ENCODE peak calls at places on chromosomes 7 and 10, in nine cellular contexts. One of them, this sample, is unnamed.

GRCh38 chr7:30692882-30693281 is 10.6 kb upstream of the CRHR2 start:
- DNase-seq in left cardiac atrium: no peak
- DNase-seq in mucosa of gallbladder: no peak
- DNase-seq in RPMI8226: no peak
- DNase-seq in brain microvascular endothelial cell: no peak
- DNase-seq in activated CD4-positive, CD25-positive, alpha-beta regulatory T cell treated with anti-CD3 and anti-CD28 coated beads, Interleukin-2, amount 50 U/mL, for 72 hours: no peak
- DNase-seq in neural crest cell: no peak
- DNase-seq in astrocyte of the hippocampus: no peak
- DNase-seq in NCI-H2081: no peak
- DNase-seq in this sample: no peak

GRCh38 chr10:111705026-111705425 is 478.5 kb downstream of the GPAM start:
- DNase-seq in activated CD4-positive, CD25-positive, alpha-beta regulatory T cell treated with anti-CD3 and anti-CD28 coated beads, Interleukin-2, amount 50 U/mL, for 72 hours: no peak
- DNase-seq in astrocyte of the hippocampus: peak; percentile 13
- DNase-seq in mucosa of gallbladder: no peak
- DNase-seq in brain microvascular endothelial cell: no peak
- DNase-seq in NCI-H2081: no peak
- DNase-seq in neural crest cell: no peak
- DNase-seq in left cardiac atrium: no peak
- DNase-seq in RPMI8226: no peak
- DNase-seq in this sample: no peak

GRCh38 chr10:52818019-52818418 is 45.4 kb upstream of the MBL2 start:
- DNase-seq in NCI-H2081: peak; percentile 10
- DNase-seq in RPMI8226: peak; percentile 54
- DNase-seq in astrocyte of the hippocampus: peak; percentile 49
- DNase-seq in activated CD4-positive, CD25-positive, alpha-beta regulatory T cell treated with anti-CD3 and anti-CD28 coated beads, Interleukin-2, amount 50 U/mL, for 72 hours: no peak
- DNase-seq in mucosa of gallbladder: no peak
- DNase-seq in left cardiac atrium: no peak
- DNase-seq in brain microvascular endothelial cell: peak; percentile 53
- DNase-seq in neural crest cell: no peak
- DNase-seq in this sample: peak; percentile 89

GRCh38 chr7:40219917-40220316 is 85.1 kb downstream of the SUGCT start:
- DNase-seq in NCI-H2081: no peak
- DNase-seq in astrocyte of the hippocampus: peak; percentile 69
- DNase-seq in brain microvascular endothelial cell: peak; percentile 57
- DNase-seq in activated CD4-positive, CD25-positive, alpha-beta regulatory T cell treated with anti-CD3 and anti-CD28 coated beads, Interleukin-2, amount 50 U/mL, for 72 hours: no peak
- DNase-seq in mucosa of gallbladder: no peak
- DNase-seq in neural crest cell: no peak
- DNase-seq in RPMI8226: no peak
- DNase-seq in left cardiac atrium: no peak
- DNase-seq in this sample: peak; percentile 51

GRCh38 chr7:106175507-106175906 is 63.4 kb upstream of the SYPL1 start:
- DNase-seq in neural crest cell: no peak
- DNase-seq in astrocyte of the hippocampus: no peak
- DNase-seq in mucosa of gallbladder: no peak
- DNase-seq in RPMI8226: no peak
- DNase-seq in left cardiac atrium: no peak
- DNase-seq in activated CD4-positive, CD25-positive, alpha-beta regulatory T cell treated with anti-CD3 and anti-CD28 coated beads, Interleukin-2, amount 50 U/mL, for 72 hours: no peak
- DNase-seq in brain microvascular endothelial cell: no peak
- DNase-seq in NCI-H2081: no peak
- DNase-seq in this sample: no peak

GRCh38 chr10:113849946-113850345 is 3.9 kb downstream of the DCLRE1A start:
- DNase-seq in mucosa of gallbladder: no peak
- DNase-seq in astrocyte of the hippocampus: no peak
- DNase-seq in NCI-H2081: no peak
- DNase-seq in brain microvascular endothelial cell: no peak
- DNase-seq in RPMI8226: no peak
- DNase-seq in left cardiac atrium: no peak
- DNase-seq in neural crest cell: no peak
- DNase-seq in activated CD4-positive, CD25-positive, alpha-beta regulatory T cell treated with anti-CD3 and anti-CD28 coated beads, Interleukin-2, amount 50 U/mL, for 72 hours: no peak
- DNase-seq in this sample: no peak

GRCh38 chr7:8290645-8291308 is 28.8 kb upstream of the ICA1 start:
- DNase-seq in brain microvascular endothelial cell: no peak
- DNase-seq in RPMI8226: no peak
- DNase-seq in left cardiac atrium: no peak
- DNase-seq in neural crest cell: no peak
- DNase-seq in astrocyte of the hippocampus: no peak
- DNase-seq in activated CD4-positive, CD25-positive, alpha-beta regulatory T cell treated with anti-CD3 and anti-CD28 coated beads, Interleukin-2, amount 50 U/mL, for 72 hours: no peak
- DNase-seq in NCI-H2081: peak; percentile 98
- DNase-seq in mucosa of gallbladder: peak; percentile 24
- DNase-seq in this sample: peak; percentile 26

GRCh38 chr7:48518092-48518491 is 346.8 kb downstream of the ABCA13 start:
- DNase-seq in neural crest cell: no peak
- DNase-seq in brain microvascular endothelial cell: no peak
- DNase-seq in astrocyte of the hippocampus: no peak
- DNase-seq in activated CD4-positive, CD25-positive, alpha-beta regulatory T cell treated with anti-CD3 and anti-CD28 coated beads, Interleukin-2, amount 50 U/mL, for 72 hours: no peak
- DNase-seq in NCI-H2081: no peak
- DNase-seq in RPMI8226: no peak
- DNase-seq in left cardiac atrium: no peak
- DNase-seq in mucosa of gallbladder: no peak
- DNase-seq in this sample: no peak

GRCh38 chr7:42272793-42273665 is 36.0 kb upstream of the GLI3 start:
- DNase-seq in brain microvascular endothelial cell: peak; percentile 79
- DNase-seq in neural crest cell: no peak
- DNase-seq in mucosa of gallbladder: no peak
- DNase-seq in NCI-H2081: no peak
- DNase-seq in activated CD4-positive, CD25-positive, alpha-beta regulatory T cell treated with anti-CD3 and anti-CD28 coated beads, Interleukin-2, amount 50 U/mL, for 72 hours: no peak
- DNase-seq in astrocyte of the hippocampus: peak; percentile 37
- DNase-seq in RPMI8226: no peak
- DNase-seq in left cardiac atrium: no peak
- DNase-seq in this sample: peak; percentile 36

GRCh38 chr10:60171436-60172013 is 218.2 kb downstream of the ANK3 start:
- DNase-seq in left cardiac atrium: no peak
- DNase-seq in neural crest cell: no peak
- DNase-seq in RPMI8226: no peak
- DNase-seq in astrocyte of the hippocampus: no peak
- DNase-seq in activated CD4-positive, CD25-positive, alpha-beta regulatory T cell treated with anti-CD3 and anti-CD28 coated beads, Interleukin-2, amount 50 U/mL, for 72 hours: no peak
- DNase-seq in mucosa of gallbladder: no peak
- DNase-seq in brain microvascular endothelial cell: no peak
- DNase-seq in NCI-H2081: no peak
- DNase-seq in this sample: no peak

GRCh38 chr7:33075818-33076483 is 13.4 kb upstream of the NT5C3A start:
- DNase-seq in neural crest cell: no peak
- DNase-seq in brain microvascular endothelial cell: no peak
- DNase-seq in left cardiac atrium: no peak
- DNase-seq in astrocyte of the hippocampus: no peak
- DNase-seq in RPMI8226: no peak
- DNase-seq in activated CD4-positive, CD25-positive, alpha-beta regulatory T cell treated with anti-CD3 and anti-CD28 coated beads, Interleukin-2, amount 50 U/mL, for 72 hours: no peak
- DNase-seq in NCI-H2081: no peak
- DNase-seq in mucosa of gallbladder: no peak
- DNase-seq in this sample: no peak

GRCh38 chr10:11824825-11825224 is 1.7 kb downstream of the PROSER2 start:
- DNase-seq in neural crest cell: no peak
- DNase-seq in NCI-H2081: no peak
- DNase-seq in mucosa of gallbladder: peak; percentile 31
- DNase-seq in brain microvascular endothelial cell: no peak
- DNase-seq in astrocyte of the hippocampus: no peak
- DNase-seq in left cardiac atrium: no peak
- DNase-seq in RPMI8226: no peak
- DNase-seq in activated CD4-positive, CD25-positive, alpha-beta regulatory T cell treated with anti-CD3 and anti-CD28 coated beads, Interleukin-2, amount 50 U/mL, for 72 hours: no peak
- DNase-seq in this sample: no peak

GRCh38 chr10:43199088-43199683 is 60.9 kb downstream of the CSGALNACT2 start:
- DNase-seq in mucosa of gallbladder: peak; percentile 7
- DNase-seq in RPMI8226: no peak
- DNase-seq in NCI-H2081: no peak
- DNase-seq in brain microvascular endothelial cell: no peak
- DNase-seq in left cardiac atrium: no peak
- DNase-seq in astrocyte of the hippocampus: no peak
- DNase-seq in neural crest cell: no peak
- DNase-seq in activated CD4-positive, CD25-positive, alpha-beta regulatory T cell treated with anti-CD3 and anti-CD28 coated beads, Interleukin-2, amount 50 U/mL, for 72 hours: no peak
- DNase-seq in this sample: no peak

GRCh38 chr10:112766636-112767035 is 183.4 kb upstream of the TCF7L2 start:
- DNase-seq in activated CD4-positive, CD25-positive, alpha-beta regulatory T cell treated with anti-CD3 and anti-CD28 coated beads, Interleukin-2, amount 50 U/mL, for 72 hours: no peak
- DNase-seq in RPMI8226: no peak
- DNase-seq in astrocyte of the hippocampus: no peak
- DNase-seq in brain microvascular endothelial cell: no peak
- DNase-seq in NCI-H2081: no peak
- DNase-seq in neural crest cell: no peak
- DNase-seq in left cardiac atrium: no peak
- DNase-seq in mucosa of gallbladder: no peak
- DNase-seq in this sample: no peak

GRCh38 chr7:66187894-66188293 is 17.2 kb upstream of the TPST1 start:
- DNase-seq in brain microvascular endothelial cell: no peak
- DNase-seq in astrocyte of the hippocampus: no peak
- DNase-seq in RPMI8226: no peak
- DNase-seq in NCI-H2081: no peak
- DNase-seq in mucosa of gallbladder: peak; percentile 16
- DNase-seq in neural crest cell: no peak
- DNase-seq in activated CD4-positive, CD25-positive, alpha-beta regulatory T cell treated with anti-CD3 and anti-CD28 coated beads, Interleukin-2, amount 50 U/mL, for 72 hours: no peak
- DNase-seq in left cardiac atrium: peak; percentile 47
- DNase-seq in this sample: peak; percentile 81

GRCh38 chr7:154287370-154287769 is 235.2 kb downstream of the DPP6 start:
- DNase-seq in brain microvascular endothelial cell: no peak
- DNase-seq in astrocyte of the hippocampus: no peak
- DNase-seq in NCI-H2081: no peak
- DNase-seq in activated CD4-positive, CD25-positive, alpha-beta regulatory T cell treated with anti-CD3 and anti-CD28 coated beads, Interleukin-2, amount 50 U/mL, for 72 hours: no peak
- DNase-seq in left cardiac atrium: no peak
- DNase-seq in mucosa of gallbladder: no peak
- DNase-seq in neural crest cell: no peak
- DNase-seq in RPMI8226: peak; percentile 49
- DNase-seq in this sample: no peak

GRCh38 chr7:106284516-106285050 is at the start of gene NAMPT:
- DNase-seq in brain microvascular endothelial cell: no peak
- DNase-seq in activated CD4-positive, CD25-positive, alpha-beta regulatory T cell treated with anti-CD3 and anti-CD28 coated beads, Interleukin-2, amount 50 U/mL, for 72 hours: peak; percentile 64
- DNase-seq in NCI-H2081: peak; percentile 67
- DNase-seq in mucosa of gallbladder: peak; percentile 25
- DNase-seq in astrocyte of the hippocampus: peak; percentile 74
- DNase-seq in neural crest cell: peak; percentile 39
- DNase-seq in RPMI8226: peak; percentile 62
- DNase-seq in left cardiac atrium: peak; percentile 72
- DNase-seq in this sample: no peak

GRCh38 chr7:129875160-129875559 is 77.6 kb downstream of the UBE2H start:
- DNase-seq in NCI-H2081: no peak
- DNase-seq in brain microvascular endothelial cell: no peak
- DNase-seq in mucosa of gallbladder: no peak
- DNase-seq in RPMI8226: no peak
- DNase-seq in activated CD4-positive, CD25-positive, alpha-beta regulatory T cell treated with anti-CD3 and anti-CD28 coated beads, Interleukin-2, amount 50 U/mL, for 72 hours: no peak
- DNase-seq in astrocyte of the hippocampus: no peak
- DNase-seq in neural crest cell: no peak
- DNase-seq in left cardiac atrium: no peak
- DNase-seq in this sample: no peak

GRCh38 chr10:17453377-17454091 is 861 bp downstream of the ST8SIA6 start:
- DNase-seq in NCI-H2081: peak; percentile 45
- DNase-seq in mucosa of gallbladder: no peak
- DNase-seq in activated CD4-positive, CD25-positive, alpha-beta regulatory T cell treated with anti-CD3 and anti-CD28 coated beads, Interleukin-2, amount 50 U/mL, for 72 hours: peak; percentile 56
- DNase-seq in left cardiac atrium: peak; percentile 67
- DNase-seq in RPMI8226: no peak
- DNase-seq in brain microvascular endothelial cell: no peak
- DNase-seq in astrocyte of the hippocampus: peak; percentile 62
- DNase-seq in neural crest cell: peak; percentile 16
- DNase-seq in this sample: no peak

GRCh38 chr7:353746-354325 is 63.9 kb downstream of the FOXL3 start:
- DNase-seq in activated CD4-positive, CD25-positive, alpha-beta regulatory T cell treated with anti-CD3 and anti-CD28 coated beads, Interleukin-2, amount 50 U/mL, for 72 hours: no peak
- DNase-seq in RPMI8226: no peak
- DNase-seq in astrocyte of the hippocampus: peak; percentile 84
- DNase-seq in mucosa of gallbladder: no peak
- DNase-seq in NCI-H2081: no peak
- DNase-seq in left cardiac atrium: no peak
- DNase-seq in neural crest cell: no peak
- DNase-seq in brain microvascular endothelial cell: no peak
- DNase-seq in this sample: no peak

GRCh38 chr7:91713669-91714068 is 166.8 kb downstream of the MTERF1 start:
- DNase-seq in RPMI8226: no peak
- DNase-seq in neural crest cell: no peak
- DNase-seq in mucosa of gallbladder: no peak
- DNase-seq in activated CD4-positive, CD25-positive, alpha-beta regulatory T cell treated with anti-CD3 and anti-CD28 coated beads, Interleukin-2, amount 50 U/mL, for 72 hours: no peak
- DNase-seq in brain microvascular endothelial cell: no peak
- DNase-seq in left cardiac atrium: no peak
- DNase-seq in astrocyte of the hippocampus: no peak
- DNase-seq in NCI-H2081: no peak
- DNase-seq in this sample: peak; percentile 3

GRCh38 chr10:129531195-129531968 is 64.3 kb downstream of the MGMT start:
- DNase-seq in left cardiac atrium: no peak
- DNase-seq in astrocyte of the hippocampus: peak; percentile 83
- DNase-seq in NCI-H2081: no peak
- DNase-seq in RPMI8226: no peak
- DNase-seq in activated CD4-positive, CD25-positive, alpha-beta regulatory T cell treated with anti-CD3 and anti-CD28 coated beads, Interleukin-2, amount 50 U/mL, for 72 hours: no peak
- DNase-seq in brain microvascular endothelial cell: peak; percentile 27
- DNase-seq in mucosa of gallbladder: no peak
- DNase-seq in neural crest cell: no peak
- DNase-seq in this sample: peak; percentile 97

GRCh38 chr10:77687018-77687417 is 49.4 kb upstream of the KCNMA1 start:
- DNase-seq in activated CD4-positive, CD25-positive, alpha-beta regulatory T cell treated with anti-CD3 and anti-CD28 coated beads, Interleukin-2, amount 50 U/mL, for 72 hours: no peak
- DNase-seq in NCI-H2081: no peak
- DNase-seq in neural crest cell: no peak
- DNase-seq in mucosa of gallbladder: no peak
- DNase-seq in left cardiac atrium: no peak
- DNase-seq in RPMI8226: no peak
- DNase-seq in brain microvascular endothelial cell: no peak
- DNase-seq in astrocyte of the hippocampus: no peak
- DNase-seq in this sample: no peak

GRCh38 chr7:72335561-72336381 is 76.4 kb downstream of the CALN1 start:
- DNase-seq in RPMI8226: no peak
- DNase-seq in left cardiac atrium: no peak
- DNase-seq in brain microvascular endothelial cell: no peak
- DNase-seq in neural crest cell: no peak
- DNase-seq in mucosa of gallbladder: no peak
- DNase-seq in activated CD4-positive, CD25-positive, alpha-beta regulatory T cell treated with anti-CD3 and anti-CD28 coated beads, Interleukin-2, amount 50 U/mL, for 72 hours: no peak
- DNase-seq in NCI-H2081: no peak
- DNase-seq in astrocyte of the hippocampus: peak; percentile 3
- DNase-seq in this sample: no peak

GRCh38 chr10:110547139-110547761 is 20.2 kb upstream of the SMC3 start:
- DNase-seq in mucosa of gallbladder: no peak
- DNase-seq in brain microvascular endothelial cell: no peak
- DNase-seq in neural crest cell: no peak
- DNase-seq in activated CD4-positive, CD25-positive, alpha-beta regulatory T cell treated with anti-CD3 and anti-CD28 coated beads, Interleukin-2, amount 50 U/mL, for 72 hours: no peak
- DNase-seq in RPMI8226: peak; percentile 59
- DNase-seq in left cardiac atrium: no peak
- DNase-seq in astrocyte of the hippocampus: peak; percentile 69
- DNase-seq in NCI-H2081: peak; percentile 39
- DNase-seq in this sample: peak; percentile 69

GRCh38 chr7:94529516-94529915 is 19.9 kb downstream of the CASD1 start:
- DNase-seq in mucosa of gallbladder: no peak
- DNase-seq in left cardiac atrium: no peak
- DNase-seq in brain microvascular endothelial cell: peak; percentile 29
- DNase-seq in activated CD4-positive, CD25-positive, alpha-beta regulatory T cell treated with anti-CD3 and anti-CD28 coated beads, Interleukin-2, amount 50 U/mL, for 72 hours: no peak
- DNase-seq in astrocyte of the hippocampus: peak; percentile 81
- DNase-seq in NCI-H2081: no peak
- DNase-seq in neural crest cell: no peak
- DNase-seq in RPMI8226: no peak
- DNase-seq in this sample: peak; percentile 70

GRCh38 chr7:109964780-109965179 is 1126.1 kb upstream of the LRRN3 start:
- DNase-seq in astrocyte of the hippocampus: no peak
- DNase-seq in left cardiac atrium: no peak
- DNase-seq in RPMI8226: no peak
- DNase-seq in NCI-H2081: no peak
- DNase-seq in mucosa of gallbladder: no peak
- DNase-seq in brain microvascular endothelial cell: peak; percentile 25
- DNase-seq in activated CD4-positive, CD25-positive, alpha-beta regulatory T cell treated with anti-CD3 and anti-CD28 coated beads, Interleukin-2, amount 50 U/mL, for 72 hours: no peak
- DNase-seq in neural crest cell: no peak
- DNase-seq in this sample: no peak

GRCh38 chr7:159306012-159306411 is 161.3 kb upstream of the VIPR2 start:
- DNase-seq in RPMI8226: no peak
- DNase-seq in neural crest cell: no peak
- DNase-seq in activated CD4-positive, CD25-positive, alpha-beta regulatory T cell treated with anti-CD3 and anti-CD28 coated beads, Interleukin-2, amount 50 U/mL, for 72 hours: no peak
- DNase-seq in mucosa of gallbladder: no peak
- DNase-seq in astrocyte of the hippocampus: no peak
- DNase-seq in left cardiac atrium: no peak
- DNase-seq in NCI-H2081: no peak
- DNase-seq in brain microvascular endothelial cell: no peak
- DNase-seq in this sample: no peak

GRCh38 chr10:87757685-87758084 is 60.3 kb downstream of the ATAD1 start:
- DNase-seq in RPMI8226: no peak
- DNase-seq in astrocyte of the hippocampus: no peak
- DNase-seq in neural crest cell: no peak
- DNase-seq in left cardiac atrium: no peak
- DNase-seq in mucosa of gallbladder: no peak
- DNase-seq in activated CD4-positive, CD25-positive, alpha-beta regulatory T cell treated with anti-CD3 and anti-CD28 coated beads, Interleukin-2, amount 50 U/mL, for 72 hours: no peak
- DNase-seq in NCI-H2081: no peak
- DNase-seq in brain microvascular endothelial cell: no peak
- DNase-seq in this sample: no peak

GRCh38 chr10:21318768-21319167 is 206.7 kb downstream of the SKIDA1 start:
- DNase-seq in RPMI8226: peak; percentile 47
- DNase-seq in astrocyte of the hippocampus: peak; percentile 65
- DNase-seq in left cardiac atrium: peak; percentile 36
- DNase-seq in mucosa of gallbladder: no peak
- DNase-seq in activated CD4-positive, CD25-positive, alpha-beta regulatory T cell treated with anti-CD3 and anti-CD28 coated beads, Interleukin-2, amount 50 U/mL, for 72 hours: no peak
- DNase-seq in neural crest cell: no peak
- DNase-seq in NCI-H2081: no peak
- DNase-seq in brain microvascular endothelial cell: no peak
- DNase-seq in this sample: no peak

GRCh38 chr10:110456523-110457091 is 41.1 kb upstream of the DUSP5 start:
- DNase-seq in astrocyte of the hippocampus: no peak
- DNase-seq in RPMI8226: peak; percentile 50
- DNase-seq in neural crest cell: no peak
- DNase-seq in mucosa of gallbladder: no peak
- DNase-seq in left cardiac atrium: peak; percentile 49
- DNase-seq in activated CD4-positive, CD25-positive, alpha-beta regulatory T cell treated with anti-CD3 and anti-CD28 coated beads, Interleukin-2, amount 50 U/mL, for 72 hours: no peak
- DNase-seq in NCI-H2081: no peak
- DNase-seq in brain microvascular endothelial cell: peak; percentile 19
- DNase-seq in this sample: peak; percentile 88